ENCODE peak calls at places on chromosomes 5 and 9, in seven cellular contexts. U is midbrain, D is GM23248, B is NCI-H2029, A is NCI-H774, C is prostate gland, K is left lobe of liver. M is an unnamed sample.

GRCh38 chr5:56012281-56012963 is 17.7 kb upstream of the IL6ST start:
- DNase-seq in D (peak), C (no peak), U (no peak), B (no peak), K (no peak), A (no peak), M (no peak)

GRCh38 chr9:89786650-89787049 is 181.8 kb downstream of the GADD45G start:
- DNase-seq in K (no peak), U (peak), C (peak), A (no peak), B (no peak), D (no peak), M (peak)

GRCh38 chr9:94005272-94005901 is 50.2 kb upstream of the BARX1 start:
- DNase-seq in U (no peak), A (no peak), C (no peak), B (no peak), D (peak), K (no peak), M (peak)

GRCh38 chr9:32340401-32340800 is 44.0 kb upstream of the ACO1 start:
- DNase-seq in U (no peak), C (no peak), B (no peak), A (no peak), D (no peak), K (no peak), M (no peak)

GRCh38 chr5:109709225-109709624 is 19.5 kb downstream of the MAN2A1 start:
- DNase-seq in A (no peak), U (no peak), K (no peak), D (no peak), C (no peak), B (no peak), M (peak)

GRCh38 chr9:137349471-137350033 is 47.5 kb upstream of the NRARP start:
- DNase-seq in B (no peak), K (no peak), D (no peak), A (no peak), U (no peak), C (no peak), M (no peak)

GRCh38 chr5:150356575-150357284 is 767 bp upstream of the TCOF1 start:
- DNase-seq in U (no peak), B (no peak), A (no peak), C (no peak), K (no peak), D (no peak), M (no peak)

GRCh38 chr5:174454890-174455289 is 269.5 kb upstream of the MSX2 start:
- DNase-seq in U (no peak), K (no peak), C (no peak), B (no peak), A (no peak), D (no peak), M (no peak)

GRCh38 chr9:19411316-19411715 is 2.5 kb downstream of the ACER2 start:
- DNase-seq in K (no peak), D (peak), A (no peak), C (no peak), B (no peak), U (no peak), M (no peak)

GRCh38 chr9:28093141-28093540 is 519.9 kb upstream of the C9orf72 start:
- DNase-seq in K (no peak), C (no peak), A (no peak), U (no peak), B (no peak), D (no peak), M (peak)

GRCh38 chr5:130138406-130139060 is 234.3 kb downstream of the CHSY3 start:
- DNase-seq in B (no peak), D (peak), K (no peak), C (no peak), A (no peak), U (no peak), M (no peak)

GRCh38 chr5:33891731-33892418 is at the start of gene ADAMTS12:
- DNase-seq in U (no peak), D (peak), K (no peak), B (no peak), C (no peak), A (no peak), M (no peak)

GRCh38 chr5:1294839-1295649 is at the start of gene TERT:
- DNase-seq in U (no peak), B (no peak), C (no peak), D (no peak), A (no peak), K (peak), M (peak)

GRCh38 chr5:117888688-117889087 is 1099.7 kb downstream of the DTWD2 start:
- DNase-seq in K (no peak), D (no peak), C (no peak), A (no peak), B (no peak), U (no peak), M (no peak)

GRCh38 chr9:105479846-105480245 is 32.0 kb downstream of the FSD1L start:
- DNase-seq in D (peak), B (no peak), U (no peak), K (no peak), C (no peak), A (no peak), M (no peak)

GRCh38 chr9:127345566-127345965 is 51.4 kb upstream of the SLC2A8 start:
- DNase-seq in A (no peak), C (no peak), B (no peak), D (no peak), U (no peak), K (no peak), M (no peak)

GRCh38 chr5:127192836-127193341 is 97.7 kb upstream of the MEGF10 start:
- DNase-seq in A (no peak), K (no peak), C (no peak), D (no peak), B (no peak), U (no peak), M (no peak)

GRCh38 chr5:151757233-151758140 is 944 bp downstream of the ATOX1 start:
- DNase-seq in D (peak), A (no peak), B (no peak), U (no peak), K (no peak), C (peak), M (peak)